ENCODE peak calls at places on chromosomes 1 and 21, in eight cellular contexts. Q is hypothalamus; J is AG08396; A is T-cell; G is astrocyte; H is activated CD8-positive, alpha-beta memory T cell treated with anti-CD3 and anti-CD28 coated beads for 24 hours; W is left cardiac atrium; U is activated CD4-positive, alpha-beta T cell treated with anti-CD3 and anti-CD28 coated beads, Interleukin-2, amount 50 U/mL, for 24 hours. L is an unnamed sample.

GRCh38 chr1:26305667-26306289 is 658 bp downstream of the UBXN11 start:
- DNase-seq in H (no peak), Q (no peak), G (no peak), J (no peak), U (no peak), W (no peak), A (no peak), L (no peak)

GRCh38 chr1:178434360-178434759 is 62.4 kb downstream of the CLEC20A start:
- DNase-seq in W (no peak), U (no peak), A (no peak), G (no peak), J (no peak), H (no peak), Q (no peak), L (no peak)

GRCh38 chr1:174157157-174157806 is 2.0 kb upstream of the RABGAP1L start:
- DNase-seq in Q (no peak), A (no peak), J (no peak), H (no peak), U (peak), G (no peak), W (no peak), L (no peak)

GRCh38 chr1:106217765-106218164 is 838.7 kb upstream of the PRMT6 start:
- DNase-seq in A (no peak), W (no peak), U (no peak), H (no peak), J (no peak), G (no peak), Q (no peak), L (no peak)

GRCh38 chr1:63326473-63327380 is 4.4 kb downstream of the FOXD3 start:
- DNase-seq in G (no peak), A (no peak), J (no peak), W (no peak), H (no peak), Q (no peak), U (no peak), L (no peak)

GRCh38 chr21:44656868-44657267 is 864 bp upstream of the KRTAP12-3 start:
- DNase-seq in U (no peak), H (no peak), A (no peak), J (no peak), Q (no peak), G (no peak), W (no peak), L (no peak)

GRCh38 chr1:173503391-173503790 is 26.3 kb downstream of the PRDX6 start:
- DNase-seq in G (no peak), J (peak), A (no peak), Q (no peak), H (no peak), U (no peak), W (no peak), L (no peak)

GRCh38 chr1:218242171-218242570 is 42.9 kb upstream of the RRP15 start:
- DNase-seq in W (no peak), Q (no peak), H (no peak), U (no peak), G (peak), J (no peak), A (no peak), L (no peak)